ENCODE peak calls at places on chromosomes 5 and 9, in four cellular contexts. E, M, G and F are unnamed samples.

GRCh38 chr5:32505718-32506117 is 61.2 kb upstream of the ZFR start:
- DNase-seq in E (no peak), M (no peak), G (no peak), F (no peak)

GRCh38 chr5:13601152-13601551 is 343.3 kb downstream of the DNAH5 start:
- DNase-seq in E (no peak), M (no peak), G (no peak), F (no peak)

GRCh38 chr9:74887041-74887980 is at the start of gene TRPM6:
- DNase-seq in E (no peak), M (no peak), G (no peak), F (peak)

GRCh38 chr9:130756037-130756436 is 62.5 kb downstream of the EXOSC2 start:
- DNase-seq in E (no peak), M (no peak), G (no peak), F (no peak)

GRCh38 chr9:30198463-30199309 is 2185.8 kb upstream of the ACO1 start:
- DNase-seq in E (no peak), M (no peak), G (no peak), F (no peak)

GRCh38 chr9:110936252-110936651 is 102.0 kb downstream of the LPAR1 start:
- DNase-seq in E (no peak), M (no peak), G (no peak), F (no peak)

GRCh38 chr9:11992866-11993265 is 700.3 kb upstream of the TYRP1 start:
- DNase-seq in E (no peak), M (no peak), G (no peak), F (no peak)

GRCh38 chr9:129996161-129996849 is 46.7 kb downstream of the FNBP1 start:
- DNase-seq in E (no peak), M (no peak), G (no peak), F (no peak)

GRCh38 chr5:33527696-33528095 is 86.9 kb downstream of the TARS1 start:
- DNase-seq in E (no peak), M (no peak), G (no peak), F (no peak)

GRCh38 chr5:33530183-33530962 is 89.6 kb downstream of the TARS1 start:
- DNase-seq in E (no peak), M (no peak), G (no peak), F (no peak)

GRCh38 chr5:33523208-33523771 is 82.5 kb downstream of the TARS1 start:
- DNase-seq in E (no peak), M (no peak), G (no peak), F (no peak)

GRCh38 chr5:33524476-33524875 is 83.7 kb downstream of the TARS1 start:
- DNase-seq in E (no peak), M (no peak), G (no peak), F (no peak)

DNA sequence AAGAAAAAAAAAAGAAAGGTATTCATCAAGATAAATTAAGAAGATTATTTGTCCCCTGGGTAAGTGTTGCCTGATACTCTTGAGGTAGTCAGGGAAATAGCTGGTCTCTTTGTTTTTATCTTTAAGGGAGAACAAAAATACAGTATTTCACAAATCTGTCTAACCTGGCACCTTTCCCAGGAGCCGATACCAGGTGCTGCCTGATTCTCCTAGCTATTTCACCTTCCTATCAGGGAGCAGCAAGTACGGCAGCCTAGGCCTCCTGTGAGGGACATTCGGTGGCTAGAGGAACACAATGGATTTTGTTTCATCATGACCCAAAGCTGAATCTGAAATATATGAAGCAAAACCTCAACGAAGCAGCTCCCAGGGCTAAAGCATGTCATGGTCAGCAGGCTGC is 86.0 kb downstream of the TARS1 start:
- DNase-seq in E (no peak), M (no peak), G (no peak), F (no peak)
- TF ChIP-seq NRF1 in E (no peak), M (no peak), G (no peak), F (no peak)

GRCh38 chr9:16060457-16061129 is 507.8 kb downstream of the CCDC171 start:
- DNase-seq in E (no peak), M (peak), G (no peak), F (no peak)

GRCh38 chr9:16063241-16063591 is 510.4 kb downstream of the CCDC171 start:
- DNase-seq in E (no peak), M (no peak), G (no peak), F (no peak)

GRCh38 chr9:16062542-16063240 is 509.8 kb downstream of the CCDC171 start:
- DNase-seq in E (no peak), M (no peak), G (no peak), F (no peak)

GRCh38 chr9:16068476-16068875 is 515.6 kb downstream of the CCDC171 start:
- DNase-seq in E (no peak), M (no peak), G (no peak), F (no peak)

DNA sequence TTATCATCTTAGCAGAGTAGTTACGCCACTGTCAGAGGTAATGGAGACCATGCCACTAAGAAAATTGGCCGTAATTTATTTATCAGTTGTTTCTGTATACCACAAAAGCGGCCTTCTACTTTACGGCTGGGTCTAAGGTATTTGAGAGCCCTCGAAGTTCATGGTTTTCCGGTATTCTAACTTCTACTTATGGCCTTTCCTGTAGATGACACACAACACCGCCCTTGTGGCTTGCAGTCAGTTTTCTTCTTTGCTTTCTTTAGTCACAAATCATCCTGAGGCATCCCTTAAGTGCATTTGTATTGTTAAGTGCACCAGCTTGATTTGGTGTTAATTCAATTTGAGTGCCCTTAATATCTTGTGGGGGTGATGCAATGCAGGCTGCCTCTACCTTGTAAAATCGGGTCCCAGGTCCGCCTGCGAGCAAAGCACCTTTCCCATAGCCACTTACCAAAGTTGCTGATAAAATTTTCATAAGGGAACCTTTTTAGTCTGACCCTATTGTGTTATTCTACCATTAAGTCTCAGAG is 511.9 kb downstream of the CCDC171 start:
- DNase-seq in E (no peak), M (no peak), G (no peak), F (peak)
- TF ChIP-seq NRF1 in E (no peak), M (no peak), G (no peak), F (no peak)

DNA sequence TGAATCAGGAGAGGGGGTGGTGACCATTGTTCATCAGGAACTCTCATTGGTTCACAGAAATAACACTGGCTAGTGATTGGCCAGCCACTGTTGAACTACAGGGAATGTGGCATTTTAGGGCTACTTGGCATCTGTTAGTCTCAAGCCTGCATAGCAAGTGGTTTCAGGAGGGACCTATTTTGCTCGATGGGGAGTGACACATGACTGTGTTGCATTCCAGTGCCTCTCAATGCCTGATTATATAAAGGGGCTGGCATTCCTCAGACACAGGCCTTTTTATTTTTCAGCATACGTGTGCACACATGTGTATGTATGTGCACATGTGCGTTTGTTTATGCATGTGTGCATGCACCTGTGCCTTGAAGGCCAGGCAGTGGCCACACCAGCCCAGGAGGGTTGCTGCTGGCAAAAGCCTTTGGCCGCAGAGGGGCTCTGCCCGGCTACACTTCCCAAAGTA is 23.2 kb downstream of the FGD3 start:
- DNase-seq in E (no peak), M (no peak), G (peak), F (no peak)
- TF ChIP-seq NRF1 in E (no peak), M (no peak), G (no peak), F (no peak)

DNA sequence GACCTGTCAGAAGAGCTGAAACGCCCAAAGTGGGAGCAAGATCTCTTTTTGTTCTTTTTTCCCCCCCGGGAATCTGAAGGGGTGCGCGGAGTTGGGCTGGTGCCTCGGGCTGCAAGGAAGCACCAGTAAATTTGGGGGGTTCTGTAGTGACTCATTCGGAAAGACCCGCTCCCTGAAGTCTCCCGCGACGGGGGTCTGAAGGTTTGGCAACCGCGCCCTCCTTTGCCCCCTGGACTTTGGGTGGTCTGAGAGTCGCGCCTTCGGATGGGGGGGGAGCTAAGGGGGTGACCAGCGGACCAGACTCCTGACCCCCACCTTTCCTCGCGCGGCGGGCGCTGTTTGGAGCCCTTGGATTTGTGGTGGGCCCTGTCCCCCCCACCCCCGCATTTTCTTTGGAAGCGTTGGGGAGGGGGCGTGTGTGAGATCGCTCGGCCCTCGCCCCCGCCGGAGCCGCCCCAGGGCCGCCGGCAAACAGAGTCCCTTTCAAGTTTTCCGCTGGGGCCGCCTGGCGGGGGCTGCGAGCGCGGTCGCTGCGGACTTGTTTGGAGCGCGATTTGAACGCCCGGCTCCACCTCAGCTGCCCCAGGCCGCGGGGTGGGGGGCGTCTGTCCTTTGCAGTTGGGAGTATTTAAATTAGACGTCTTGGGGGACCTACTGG is 2.0 kb downstream of the CXXC5 start:
- DNase-seq in E (peak), M (no peak), G (no peak), F (no peak)
- TF ChIP-seq NRF1 in E (no peak), M (no peak), G (no peak), F (no peak)

GRCh38 chr5:127096328-127096993 is 23.2 kb upstream of the C5orf63 start:
- DNase-seq in E (no peak), M (no peak), G (no peak), F (no peak)

GRCh38 chr5:127101533-127101932 is 28.2 kb upstream of the C5orf63 start:
- DNase-seq in E (no peak), M (no peak), G (no peak), F (no peak)

GRCh38 chr5:127094161-127094560 is 20.9 kb upstream of the C5orf63 start:
- DNase-seq in E (no peak), M (no peak), G (no peak), F (no peak)

GRCh38 chr5:127098246-127098645 is 24.9 kb upstream of the C5orf63 start:
- DNase-seq in E (no peak), M (no peak), G (no peak), F (no peak)

DNA sequence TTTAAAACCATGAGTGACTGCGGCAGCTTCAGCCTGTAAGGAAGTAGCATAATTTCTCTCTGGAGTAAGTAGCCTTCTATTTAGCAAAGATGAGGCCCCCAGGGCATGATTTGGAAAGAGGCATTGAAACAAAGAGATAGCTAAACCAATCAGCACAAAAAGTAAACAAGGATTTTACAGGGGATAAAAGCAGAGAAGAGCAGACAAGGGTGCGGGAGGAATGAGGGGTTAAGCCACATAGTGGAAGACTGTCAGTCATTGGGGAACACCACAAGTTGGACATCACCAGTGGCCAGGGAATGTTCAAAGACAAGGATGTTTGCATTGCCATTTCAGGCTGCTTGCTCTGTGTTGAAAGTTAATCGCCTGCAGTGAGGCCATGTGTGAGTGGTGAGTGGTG is 24.0 kb upstream of the C5orf63 start:
- DNase-seq in E (no peak), M (no peak), G (no peak), F (peak)
- TF ChIP-seq NRF1 in E (no peak), M (no peak), G (no peak), F (no peak)

GRCh38 chr9:8095531-8096223 is 296.1 kb upstream of the DMAC1 start:
- DNase-seq in E (no peak), M (no peak), G (no peak), F (no peak)

GRCh38 chr9:8106362-8106761 is 306.8 kb upstream of the DMAC1 start:
- DNase-seq in E (no peak), M (no peak), G (no peak), F (no peak)

GRCh38 chr9:8101607-8102006 is 302.0 kb upstream of the DMAC1 start:
- DNase-seq in E (no peak), M (no peak), G (no peak), F (no peak)
- TF ChIP-seq NRF1 in E (no peak), M (no peak), G (no peak), F (no peak)

GRCh38 chr5:111075520-111075919 is 4.0 kb downstream of the TSLP start:
- DNase-seq in E (no peak), M (no peak), G (no peak), F (no peak)
- TF ChIP-seq NRF1 in E (no peak), M (no peak), G (no peak), F (no peak)